ENCODE peak calls at places on chromosomes 7 and 10, in ten cellular contexts. T, O, J, F, S, V, G, U, C and E are unnamed samples.

GRCh38 chr7:23696916-23697441 is 13.0 kb upstream of the STK31 start:
- DNase-seq in T (peak), O (no peak), J (peak), F (no peak), S (peak), V (peak), G (peak), U (no peak), C (peak), E (peak)

GRCh38 chr7:141617280-141617679 is 66.1 kb downstream of the AGK start:
- DNase-seq in T (no peak), O (no peak), J (no peak), F (no peak), S (peak), V (no peak), G (no peak), U (no peak), C (no peak), E (no peak)

GRCh38 chr10:44963772-44964633 is 4.4 kb downstream of the RASSF4 start:
- DNase-seq in T (peak), O (peak), J (no peak), F (no peak), S (no peak), V (no peak), G (no peak), U (peak), C (no peak), E (peak)

GRCh38 chr10:72895236-72895850 is 1.8 kb downstream of the OIT3 start:
- DNase-seq in T (no peak), O (no peak), J (no peak), F (no peak), S (no peak), V (no peak), G (no peak), U (no peak), C (no peak), E (no peak)

GRCh38 chr10:49654036-49654693 is 25.3 kb upstream of the C10orf53 start:
- DNase-seq in T (no peak), O (no peak), J (no peak), F (no peak), S (no peak), V (no peak), G (no peak), U (no peak), C (no peak), E (no peak)

GRCh38 chr10:64732372-64732715 is 1211.1 kb downstream of the REEP3 start:
- DNase-seq in T (no peak), O (no peak), J (no peak), F (no peak), S (no peak), V (no peak), G (no peak), U (peak), C (no peak), E (no peak)

GRCh38 chr10:120514035-120514620 is 57.1 kb downstream of the PLPP4 start:
- DNase-seq in T (no peak), O (no peak), J (no peak), F (no peak), S (peak), V (no peak), G (no peak), U (no peak), C (peak), E (peak)

GRCh38 chr7:16773884-16774283 is 20.3 kb downstream of the TSPAN13 start:
- DNase-seq in T (no peak), O (no peak), J (no peak), F (no peak), S (no peak), V (no peak), G (no peak), U (no peak), C (no peak), E (no peak)

GRCh38 chr10:132101529-132101928 is 35.8 kb downstream of the JAKMIP3 start:
- DNase-seq in T (no peak), O (peak), J (no peak), F (no peak), S (no peak), V (no peak), G (no peak), U (no peak), C (no peak), E (no peak)

GRCh38 chr10:113232928-113233511 is 283.0 kb downstream of the TCF7L2 start:
- DNase-seq in T (no peak), O (no peak), J (no peak), F (no peak), S (no peak), V (no peak), G (no peak), U (no peak), C (no peak), E (no peak)

GRCh38 chr7:150586778-150587152 is 19.6 kb downstream of the GIMAP4 start:
- DNase-seq in T (no peak), O (no peak), J (no peak), F (no peak), S (no peak), V (no peak), G (no peak), U (no peak), C (no peak), E (no peak)

GRCh38 chr7:7127773-7128172 is 54.6 kb upstream of the C1GALT1 start:
- DNase-seq in T (no peak), O (no peak), J (no peak), F (no peak), S (no peak), V (no peak), G (no peak), U (no peak), C (no peak), E (no peak)

GRCh38 chr7:33099154-33099940 is 9.9 kb downstream of the RP9 start:
- DNase-seq in T (no peak), O (peak), J (no peak), F (no peak), S (no peak), V (no peak), G (no peak), U (no peak), C (no peak), E (no peak)

GRCh38 chr10:129725482-129725881 is 238.6 kb downstream of the EBF3 start:
- DNase-seq in T (no peak), O (no peak), J (no peak), F (no peak), S (no peak), V (no peak), G (no peak), U (no peak), C (no peak), E (no peak)

GRCh38 chr7:156397249-156397648 is 243.3 kb upstream of the RNF32 start:
- DNase-seq in T (no peak), O (no peak), J (no peak), F (no peak), S (no peak), V (no peak), G (no peak), U (no peak), C (no peak), E (no peak)

GRCh38 chr10:77201135-77202111 is 436.2 kb downstream of the KCNMA1 start:
- DNase-seq in T (no peak), O (no peak), J (no peak), F (no peak), S (peak), V (no peak), G (no peak), U (no peak), C (peak), E (no peak)

GRCh38 chr7:137657476-137658193 is 189.1 kb downstream of the DGKI start:
- DNase-seq in T (no peak), O (no peak), J (no peak), F (no peak), S (no peak), V (no peak), G (no peak), U (no peak), C (no peak), E (no peak)

GRCh38 chr10:113058175-113058961 is 108.3 kb downstream of the TCF7L2 start:
- DNase-seq in T (no peak), O (no peak), J (no peak), F (peak), S (peak), V (peak), G (no peak), U (no peak), C (peak), E (peak)

GRCh38 chr10:131554821-131555220 is 243.3 kb upstream of the TCERG1L start:
- DNase-seq in T (no peak), O (no peak), J (no peak), F (no peak), S (no peak), V (no peak), G (no peak), U (no peak), C (no peak), E (no peak)

GRCh38 chr7:131047651-131048304 is 279.9 kb upstream of the MKLN1 start:
- DNase-seq in T (no peak), O (no peak), J (no peak), F (no peak), S (no peak), V (no peak), G (no peak), U (no peak), C (no peak), E (no peak)

GRCh38 chr7:41696323-41696916 is 6.5 kb downstream of the INHBA start:
- DNase-seq in T (peak), O (no peak), J (peak), F (no peak), S (peak), V (peak), G (no peak), U (peak), C (peak), E (peak)

GRCh38 chr10:30437039-30437781 is 3.2 kb downstream of the MAP3K8 start:
- DNase-seq in T (no peak), O (no peak), J (no peak), F (no peak), S (peak), V (peak), G (peak), U (no peak), C (peak), E (no peak)

GRCh38 chr10:101817542-101818118 is 614 bp downstream of the OGA start:
- DNase-seq in T (peak), O (peak), J (peak), F (peak), S (peak), V (peak), G (peak), U (peak), C (peak), E (peak)

GRCh38 chr7:29254663-29255062 is 60.1 kb downstream of the CHN2 start:
- DNase-seq in T (no peak), O (no peak), J (no peak), F (no peak), S (no peak), V (no peak), G (no peak), U (no peak), C (no peak), E (no peak)

GRCh38 chr10:58326967-58327381 is 7.8 kb upstream of the UBE2D1 start:
- DNase-seq in T (peak), O (no peak), J (no peak), F (no peak), S (peak), V (no peak), G (no peak), U (no peak), C (peak), E (no peak)

GRCh38 chr7:147413243-147413642 is 1177.3 kb upstream of the C7orf33 start:
- DNase-seq in T (no peak), O (no peak), J (no peak), F (no peak), S (no peak), V (peak), G (no peak), U (no peak), C (no peak), E (no peak)

GRCh38 chr10:13382759-13383753 is 35.0 kb upstream of the SEPHS1 start:
- DNase-seq in T (peak), O (peak), J (no peak), F (no peak), S (no peak), V (no peak), G (no peak), U (no peak), C (no peak), E (peak)

GRCh38 chr10:52949899-52950298 is 177.3 kb upstream of the MBL2 start:
- DNase-seq in T (no peak), O (no peak), J (no peak), F (no peak), S (no peak), V (no peak), G (no peak), U (no peak), C (no peak), E (peak)

GRCh38 chr7:100694196-100694745 is at the start of gene GIGYF1:
- DNase-seq in T (peak), O (peak), J (no peak), F (no peak), S (peak), V (peak), G (peak), U (peak), C (peak), E (peak)

GRCh38 chr7:4006687-4007086 is 675.4 kb upstream of the FOXK1 start:
- DNase-seq in T (no peak), O (no peak), J (no peak), F (no peak), S (no peak), V (no peak), G (no peak), U (no peak), C (no peak), E (peak)

GRCh38 chr7:63070696-63071095 is 928.0 kb upstream of the ZNF722 start:
- DNase-seq in T (no peak), O (no peak), J (no peak), F (no peak), S (no peak), V (no peak), G (no peak), U (no peak), C (no peak), E (no peak)